ENCODE peak calls at places on chromosomes 4 and X, in ten cellular contexts. One of them, this sample, is unnamed.

GRCh38 chrX:13711141-13711540 is 22.2 kb downstream of the RAB9A start:
- DNase-seq in cardiac muscle cell: no peak
- DNase-seq in type B pancreatic cell: no peak
- DNase-seq in glutamatergic neuron: no peak
- DNase-seq in pancreas: no peak
- DNase-seq in adrenal gland: no peak
- DNase-seq in NB4: no peak
- DNase-seq in tibial nerve: no peak
- DNase-seq in transverse colon: no peak
- DNase-seq in stomach: no peak
- DNase-seq in this sample: no peak

GRCh38 chr4:66929748-66930147 is 615.6 kb downstream of the CENPC start:
- DNase-seq in cardiac muscle cell: no peak
- DNase-seq in type B pancreatic cell: no peak
- DNase-seq in glutamatergic neuron: no peak
- DNase-seq in pancreas: no peak
- DNase-seq in adrenal gland: no peak
- DNase-seq in NB4: no peak
- DNase-seq in tibial nerve: no peak
- DNase-seq in transverse colon: no peak
- DNase-seq in stomach: no peak
- DNase-seq in this sample: no peak

GRCh38 chrX:155216940-155217450 is 735 bp downstream of the VBP1 start:
- DNase-seq in cardiac muscle cell: peak
- DNase-seq in type B pancreatic cell: no peak
- DNase-seq in glutamatergic neuron: no peak
- DNase-seq in pancreas: no peak
- DNase-seq in adrenal gland: no peak
- DNase-seq in NB4: no peak
- DNase-seq in tibial nerve: no peak
- DNase-seq in transverse colon: no peak
- DNase-seq in stomach: no peak
- DNase-seq in this sample: no peak

GRCh38 chrX:7216981-7217587 is 69.1 kb upstream of the PUDP start:
- DNase-seq in cardiac muscle cell: no peak
- DNase-seq in type B pancreatic cell: no peak
- DNase-seq in glutamatergic neuron: peak
- DNase-seq in pancreas: no peak
- DNase-seq in adrenal gland: no peak
- DNase-seq in NB4: no peak
- DNase-seq in tibial nerve: no peak
- DNase-seq in transverse colon: no peak
- DNase-seq in stomach: no peak
- DNase-seq in this sample: no peak

GRCh38 chr4:125168531-125168930 is 146.2 kb upstream of the FAT4 start:
- DNase-seq in cardiac muscle cell: no peak
- DNase-seq in type B pancreatic cell: no peak
- DNase-seq in glutamatergic neuron: no peak
- DNase-seq in pancreas: no peak
- DNase-seq in adrenal gland: no peak
- DNase-seq in NB4: no peak
- DNase-seq in tibial nerve: no peak
- DNase-seq in transverse colon: no peak
- DNase-seq in stomach: no peak
- DNase-seq in this sample: no peak

GRCh38 chrX:98956014-98956413 is 1454.1 kb downstream of the PCDH19 start:
- DNase-seq in cardiac muscle cell: no peak
- DNase-seq in type B pancreatic cell: no peak
- DNase-seq in glutamatergic neuron: no peak
- DNase-seq in pancreas: no peak
- DNase-seq in adrenal gland: no peak
- DNase-seq in NB4: peak
- DNase-seq in tibial nerve: no peak
- DNase-seq in transverse colon: no peak
- DNase-seq in stomach: no peak
- DNase-seq in this sample: no peak

GRCh38 chr4:108166441-108167315 is 2.1 kb downstream of the LEF1 start:
- DNase-seq in cardiac muscle cell: peak
- DNase-seq in type B pancreatic cell: no peak
- DNase-seq in glutamatergic neuron: peak
- DNase-seq in pancreas: no peak
- DNase-seq in adrenal gland: peak
- DNase-seq in NB4: no peak
- DNase-seq in tibial nerve: no peak
- DNase-seq in transverse colon: peak
- DNase-seq in stomach: peak
- DNase-seq in this sample: peak

GRCh38 chr4:6942238-6942800 is 32.7 kb downstream of the TBC1D14 start:
- DNase-seq in cardiac muscle cell: no peak
- DNase-seq in type B pancreatic cell: no peak
- DNase-seq in glutamatergic neuron: no peak
- DNase-seq in pancreas: no peak
- DNase-seq in adrenal gland: no peak
- DNase-seq in NB4: peak
- DNase-seq in tibial nerve: no peak
- DNase-seq in transverse colon: no peak
- DNase-seq in stomach: no peak
- DNase-seq in this sample: no peak

GRCh38 chr4:845836-846251 is 19.9 kb upstream of the CPLX1 start:
- DNase-seq in cardiac muscle cell: no peak
- DNase-seq in type B pancreatic cell: no peak
- DNase-seq in glutamatergic neuron: peak
- DNase-seq in pancreas: no peak
- DNase-seq in adrenal gland: no peak
- DNase-seq in NB4: no peak
- DNase-seq in tibial nerve: no peak
- DNase-seq in transverse colon: no peak
- DNase-seq in stomach: no peak
- DNase-seq in this sample: no peak

GRCh38 chr4:89708903-89709361 is 128.0 kb downstream of the SNCA start:
- DNase-seq in cardiac muscle cell: peak
- DNase-seq in type B pancreatic cell: no peak
- DNase-seq in glutamatergic neuron: no peak
- DNase-seq in pancreas: no peak
- DNase-seq in adrenal gland: no peak
- DNase-seq in NB4: no peak
- DNase-seq in tibial nerve: no peak
- DNase-seq in transverse colon: no peak
- DNase-seq in stomach: no peak
- DNase-seq in this sample: no peak

GRCh38 chr4:73021634-73022033 is 47.9 kb downstream of the COX18 start:
- DNase-seq in cardiac muscle cell: peak
- DNase-seq in type B pancreatic cell: no peak
- DNase-seq in glutamatergic neuron: no peak
- DNase-seq in pancreas: no peak
- DNase-seq in adrenal gland: no peak
- DNase-seq in NB4: peak
- DNase-seq in tibial nerve: no peak
- DNase-seq in transverse colon: no peak
- DNase-seq in stomach: no peak
- DNase-seq in this sample: no peak

GRCh38 chr4:67545199-67545995 is at the start of gene CENPC:
- DNase-seq in cardiac muscle cell: peak
- DNase-seq in type B pancreatic cell: peak
- DNase-seq in glutamatergic neuron: peak
- DNase-seq in pancreas: peak
- DNase-seq in adrenal gland: peak
- DNase-seq in NB4: peak
- DNase-seq in tibial nerve: peak
- DNase-seq in transverse colon: peak
- DNase-seq in stomach: peak
- DNase-seq in this sample: peak

GRCh38 chr4:184653650-184654049 is 4.1 kb downstream of the PRIMPOL start:
- DNase-seq in cardiac muscle cell: no peak
- DNase-seq in type B pancreatic cell: no peak
- DNase-seq in glutamatergic neuron: no peak
- DNase-seq in pancreas: no peak
- DNase-seq in adrenal gland: no peak
- DNase-seq in NB4: no peak
- DNase-seq in tibial nerve: no peak
- DNase-seq in transverse colon: no peak
- DNase-seq in stomach: no peak
- DNase-seq in this sample: no peak

GRCh38 chr4:41787931-41788330 is 39.4 kb upstream of the PHOX2B start:
- DNase-seq in cardiac muscle cell: no peak
- DNase-seq in type B pancreatic cell: no peak
- DNase-seq in glutamatergic neuron: no peak
- DNase-seq in pancreas: no peak
- DNase-seq in adrenal gland: no peak
- DNase-seq in NB4: no peak
- DNase-seq in tibial nerve: no peak
- DNase-seq in transverse colon: no peak
- DNase-seq in stomach: no peak
- DNase-seq in this sample: no peak

GRCh38 chrX:653316-653715 is 22.7 kb downstream of the SHOX start:
- DNase-seq in cardiac muscle cell: no peak
- DNase-seq in type B pancreatic cell: no peak
- DNase-seq in glutamatergic neuron: no peak
- DNase-seq in pancreas: no peak
- DNase-seq in adrenal gland: no peak
- DNase-seq in NB4: no peak
- DNase-seq in tibial nerve: no peak
- DNase-seq in transverse colon: no peak
- DNase-seq in stomach: no peak
- DNase-seq in this sample: no peak

GRCh38 chr4:113052379-113052951 is 3.0 kb downstream of the ANK2 start:
- DNase-seq in cardiac muscle cell: no peak
- DNase-seq in type B pancreatic cell: no peak
- DNase-seq in glutamatergic neuron: no peak
- DNase-seq in pancreas: no peak
- DNase-seq in adrenal gland: no peak
- DNase-seq in NB4: peak
- DNase-seq in tibial nerve: no peak
- DNase-seq in transverse colon: no peak
- DNase-seq in stomach: no peak
- DNase-seq in this sample: no peak

GRCh38 chr4:161419822-161420221 is 744.0 kb downstream of the FSTL5 start:
- DNase-seq in cardiac muscle cell: no peak
- DNase-seq in type B pancreatic cell: no peak
- DNase-seq in glutamatergic neuron: no peak
- DNase-seq in pancreas: no peak
- DNase-seq in adrenal gland: no peak
- DNase-seq in NB4: peak
- DNase-seq in tibial nerve: peak
- DNase-seq in transverse colon: no peak
- DNase-seq in stomach: no peak
- DNase-seq in this sample: no peak
- TF ChIP-seq CTCF in cardiac muscle cell: no peak
- TF ChIP-seq CTCF in type B pancreatic cell: peak
- TF ChIP-seq CTCF in glutamatergic neuron: no peak
- TF ChIP-seq CTCF in pancreas: peak
- TF ChIP-seq CTCF in adrenal gland: no peak
- TF ChIP-seq CTCF in NB4: no peak
- TF ChIP-seq CTCF in tibial nerve: no peak
- TF ChIP-seq CTCF in transverse colon: no peak
- TF ChIP-seq CTCF in stomach: no peak
- TF ChIP-seq CTCF in this sample: no peak

DNA sequence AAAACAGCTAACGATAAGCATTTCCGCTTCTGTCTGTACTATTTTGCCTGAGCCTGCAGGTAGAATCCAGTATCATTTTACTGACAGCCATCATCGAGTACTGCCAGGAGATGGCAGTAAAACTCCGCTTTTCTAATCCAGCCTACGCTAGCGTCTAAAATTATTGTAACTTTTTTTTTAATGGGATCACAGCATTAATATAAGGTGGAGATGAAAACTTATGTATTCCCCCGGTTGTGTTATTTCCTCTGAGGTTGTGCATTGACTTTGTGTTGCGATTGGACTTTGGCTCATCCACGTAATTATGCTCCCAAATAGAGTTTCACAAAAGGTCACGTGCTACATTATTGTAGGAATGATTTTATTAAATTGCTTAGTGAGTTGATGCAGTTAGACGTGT is 248.1 kb downstream of the C4orf33 start:
- DNase-seq in cardiac muscle cell: peak
- DNase-seq in type B pancreatic cell: no peak
- DNase-seq in glutamatergic neuron: no peak
- DNase-seq in pancreas: no peak
- DNase-seq in adrenal gland: no peak
- DNase-seq in NB4: peak
- DNase-seq in tibial nerve: no peak
- DNase-seq in transverse colon: peak
- DNase-seq in stomach: no peak
- DNase-seq in this sample: no peak
- TF ChIP-seq CTCF in cardiac muscle cell: peak
- TF ChIP-seq CTCF in type B pancreatic cell: peak
- TF ChIP-seq CTCF in glutamatergic neuron: peak
- TF ChIP-seq CTCF in pancreas: peak
- TF ChIP-seq CTCF in adrenal gland: peak
- TF ChIP-seq CTCF in NB4: peak
- TF ChIP-seq CTCF in tibial nerve: peak
- TF ChIP-seq CTCF in transverse colon: peak
- TF ChIP-seq CTCF in stomach: peak
- TF ChIP-seq CTCF in this sample: peak

GRCh38 chrX:138298268-138298667 is 413.2 kb downstream of the FGF13 start:
- DNase-seq in cardiac muscle cell: no peak
- DNase-seq in type B pancreatic cell: no peak
- DNase-seq in glutamatergic neuron: no peak
- DNase-seq in pancreas: no peak
- DNase-seq in adrenal gland: no peak
- DNase-seq in NB4: no peak
- DNase-seq in tibial nerve: no peak
- DNase-seq in transverse colon: no peak
- DNase-seq in stomach: no peak
- DNase-seq in this sample: no peak
- TF ChIP-seq CTCF in cardiac muscle cell: no peak
- TF ChIP-seq CTCF in type B pancreatic cell: peak
- TF ChIP-seq CTCF in glutamatergic neuron: no peak
- TF ChIP-seq CTCF in pancreas: no peak
- TF ChIP-seq CTCF in adrenal gland: no peak
- TF ChIP-seq CTCF in NB4: no peak
- TF ChIP-seq CTCF in tibial nerve: no peak
- TF ChIP-seq CTCF in transverse colon: no peak
- TF ChIP-seq CTCF in stomach: no peak
- TF ChIP-seq CTCF in this sample: no peak

DNA sequence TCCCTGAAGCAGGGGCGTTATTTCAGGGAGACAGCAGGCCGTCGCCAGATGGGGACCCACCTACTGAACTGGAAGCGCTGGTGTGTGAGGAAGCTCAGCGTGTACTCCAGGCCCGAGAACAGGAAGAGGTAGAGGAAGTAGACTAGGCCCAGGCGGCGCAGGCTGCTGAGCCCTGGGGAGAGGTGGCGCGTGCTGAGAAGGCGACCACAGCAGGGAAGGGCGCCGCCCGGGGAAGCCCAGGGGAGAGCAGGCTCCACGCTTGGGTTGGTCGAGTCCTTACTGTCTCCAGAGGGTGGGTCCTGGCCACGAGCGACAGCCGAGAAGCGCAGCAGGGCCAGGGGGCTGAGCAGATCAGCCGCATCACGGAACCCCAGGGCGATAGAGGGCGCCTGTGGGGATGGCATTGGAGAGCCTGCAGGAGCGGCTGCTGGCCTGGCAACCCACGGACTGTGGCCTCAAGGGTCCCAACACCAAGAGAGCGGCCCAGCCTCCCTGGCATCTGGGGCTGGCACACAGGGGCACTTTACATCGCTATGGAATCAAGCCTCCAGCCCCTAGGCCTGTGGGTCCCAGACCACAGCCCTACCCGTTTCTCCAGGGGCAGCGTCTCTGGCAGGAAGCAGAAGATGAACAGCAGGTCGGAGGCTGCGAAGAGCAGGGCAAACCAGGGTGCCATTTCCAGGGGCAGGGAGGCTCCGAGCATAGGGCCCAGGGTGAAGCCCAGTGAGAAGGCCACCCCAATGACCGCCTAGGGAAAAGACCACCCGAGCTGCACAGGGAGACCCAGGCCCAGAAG is 31.2 kb downstream of the NOP14 start:
- DNase-seq in cardiac muscle cell: no peak
- DNase-seq in type B pancreatic cell: no peak
- DNase-seq in glutamatergic neuron: no peak
- DNase-seq in pancreas: no peak
- DNase-seq in adrenal gland: peak
- DNase-seq in NB4: peak
- DNase-seq in tibial nerve: no peak
- DNase-seq in transverse colon: peak
- DNase-seq in stomach: peak
- DNase-seq in this sample: peak
- TF ChIP-seq CTCF in cardiac muscle cell: no peak
- TF ChIP-seq CTCF in type B pancreatic cell: no peak
- TF ChIP-seq CTCF in glutamatergic neuron: no peak
- TF ChIP-seq CTCF in pancreas: no peak
- TF ChIP-seq CTCF in adrenal gland: no peak
- TF ChIP-seq CTCF in NB4: peak
- TF ChIP-seq CTCF in tibial nerve: no peak
- TF ChIP-seq CTCF in transverse colon: no peak
- TF ChIP-seq CTCF in stomach: no peak
- TF ChIP-seq CTCF in this sample: no peak